ENCODE peak calls at places on chromosomes 13 and 19, in seven cellular contexts. K is tibial nerve, O is RWPE1, N is epithelial cell of proximal tubule, A is WTC11, W is kidney epithelial cell, D is lower lobe of right lung. G is an unnamed sample.

GRCh38 chr19:23817519-23817918 is 58.8 kb upstream of the ZNF681 start:
- DNase-seq in D (no peak), W (no peak), A (peak; percentile 53), O (no peak), N (no peak), K (no peak), G (no peak)

GRCh38 chr13:108728370-108728769 is 99.0 kb downstream of the MYO16 start:
- DNase-seq in D (no peak), K (no peak), N (no peak), A (peak; percentile 57), W (no peak), O (no peak), G (no peak)

GRCh38 chr19:3193256-3194062 is 7.7 kb downstream of the NCLN start:
- DNase-seq in O (no peak), N (no peak), A (no peak), K (no peak), D (no peak), W (no peak), G (no peak)

GRCh38 chr19:3969435-3970312 is 1.2 kb downstream of the DAPK3 start:
- DNase-seq in K (no peak), D (no peak), A (peak; percentile 40), O (peak; percentile 75), N (no peak), W (peak; percentile 76), G (no peak)

GRCh38 chr19:33397536-33398360 is 24.2 kb downstream of the CEBPG start:
- DNase-seq in W (no peak), D (peak; percentile 34), A (peak; percentile 52), K (peak; percentile 8), N (no peak), O (no peak), G (no peak)

GRCh38 chr13:99380921-99381645 is 73.9 kb upstream of the GPR183 start:
- DNase-seq in K (no peak), D (no peak), N (no peak), W (no peak), O (no peak), A (no peak), G (no peak)

GRCh38 chr19:46441775-46442332 is 13.1 kb upstream of the PNMA8C start:
- DNase-seq in D (no peak), O (no peak), W (no peak), A (no peak), K (no peak), N (no peak), G (no peak)

GRCh38 chr19:16373539-16373938 is 48.9 kb downstream of the KLF2 start:
- DNase-seq in W (no peak), O (no peak), D (no peak), K (peak; percentile 61), N (no peak), A (no peak), G (peak; percentile 21)

GRCh38 chr19:4267901-4268815 is 10.9 kb upstream of the SHD start:
- DNase-seq in O (no peak), A (no peak), W (no peak), N (no peak), D (no peak), K (no peak), G (no peak)

GRCh38 chr19:42455621-42456081 is 12.9 kb upstream of the CXCL17 start:
- DNase-seq in O (peak; percentile 89), A (no peak), N (no peak), D (no peak), W (peak; percentile 41), K (no peak), G (no peak)

GRCh38 chr19:21269813-21270212 is 59.4 kb downstream of the ZNF708 start:
- DNase-seq in A (no peak), O (no peak), D (no peak), W (no peak), N (no peak), K (no peak), G (no peak)

GRCh38 chr13:39401091-39401647 is 201.8 kb downstream of the LHFPL6 start:
- DNase-seq in O (no peak), K (no peak), D (no peak), A (no peak), W (no peak), N (no peak), G (no peak)

GRCh38 chr13:25874907-25875306 is 176.9 kb downstream of the SHISA2 start:
- DNase-seq in N (no peak), A (no peak), D (no peak), W (no peak), O (no peak), K (no peak), G (no peak)

GRCh38 chr13:86446311-86446710 is 647.1 kb upstream of the SLITRK6 start:
- DNase-seq in O (no peak), A (peak; percentile 38), K (no peak), D (no peak), N (no peak), W (no peak), G (no peak)

GRCh38 chr13:112702983-112703379 is 13.1 kb downstream of the ATP11A start:
- DNase-seq in D (no peak), O (no peak), W (no peak), A (peak; percentile 9), K (no peak), N (no peak), G (no peak)

GRCh38 chr19:15025237-15025636 is 24.0 kb upstream of the CASP14 start:
- DNase-seq in W (no peak), K (no peak), O (peak; percentile 36), N (no peak), A (peak; percentile 27), D (no peak), G (no peak)

GRCh38 chr19:42280761-42281174 is 11.7 kb downstream of the CIC start:
- DNase-seq in N (no peak), O (peak; percentile 59), W (no peak), K (no peak), A (no peak), D (no peak), G (no peak)

GRCh38 chr13:23289917-23290357 is 109.2 kb downstream of the SGCG start:
- DNase-seq in O (peak; percentile 63), A (no peak), W (no peak), K (no peak), D (no peak), N (no peak), G (peak; percentile 3)

GRCh38 chr19:31438401-31439269 is 89.4 kb upstream of the TSHZ3 start:
- DNase-seq in O (no peak), W (no peak), D (no peak), A (no peak), N (no peak), K (no peak), G (no peak)

GRCh38 chr13:32902898-32903297 is 113.3 kb upstream of the KL start:
- DNase-seq in D (peak; percentile 51), A (peak; percentile 38), O (no peak), W (no peak), N (no peak), K (peak; percentile 69), G (no peak)

DNA sequence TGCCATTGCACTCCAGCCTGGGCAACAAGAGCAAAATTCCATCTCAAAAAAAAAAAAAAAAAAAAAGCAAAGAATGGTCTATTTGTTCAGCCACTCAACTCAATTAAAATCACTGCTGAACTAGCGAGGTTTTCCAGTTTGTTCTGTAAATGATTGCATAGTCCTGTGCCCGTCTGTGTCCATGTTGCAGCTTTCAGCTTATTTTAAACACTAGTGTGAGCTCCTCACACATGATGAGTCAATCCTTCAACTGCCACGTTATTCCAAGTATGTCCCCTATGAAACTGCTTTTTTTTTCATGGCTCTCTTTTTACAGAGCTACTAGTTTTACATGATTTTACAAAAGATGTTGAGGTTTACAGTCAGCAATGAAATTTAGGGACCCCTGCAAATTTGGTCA is 12.2 kb downstream of the SUGP2 start:
- DNase-seq in A (no peak), K (no peak), O (no peak), W (peak; percentile 50), N (no peak), D (no peak), G (no peak)
- TF ChIP-seq CTCF in A (no peak), K (no peak), O (no peak), W (no peak), N (no peak), D (no peak), G (no peak)

GRCh38 chr13:78487707-78488106 is 115.6 kb downstream of the POU4F1 start:
- DNase-seq in A (no peak), O (no peak), K (no peak), D (no peak), N (no peak), W (no peak), G (no peak)
- TF ChIP-seq CTCF in A (no peak), O (no peak), K (no peak), D (no peak), N (no peak), W (no peak), G (no peak)

GRCh38 chr13:64154514-64154913 is 2738.9 kb upstream of the PCDH20 start:
- DNase-seq in D (no peak), N (no peak), O (no peak), A (no peak), W (no peak), K (no peak), G (peak; percentile 1)
- TF ChIP-seq CTCF in D (no peak), N (peak; percentile 18), O (peak; percentile 19), A (no peak), W (peak; percentile 27), K (no peak), G (no peak)

GRCh38 chr13:102090532-102090931 is 311.3 kb downstream of the FGF14 start:
- DNase-seq in A (no peak), N (no peak), D (no peak), O (no peak), K (no peak), W (no peak), G (no peak)

GRCh38 chr13:102089177-102089576 is 312.7 kb downstream of the FGF14 start:
- DNase-seq in N (no peak), K (no peak), W (no peak), O (no peak), D (no peak), A (no peak), G (no peak)

GRCh38 chr13:102089722-102090121 is 312.1 kb downstream of the FGF14 start:
- DNase-seq in D (no peak), K (no peak), O (no peak), A (no peak), N (no peak), W (no peak), G (no peak)

GRCh38 chr13:102091231-102091630 is 310.6 kb downstream of the FGF14 start:
- DNase-seq in K (no peak), A (peak; percentile 61), W (no peak), D (no peak), O (peak; percentile 4), N (no peak), G (no peak)
- TF ChIP-seq CTCF in K (no peak), A (no peak), W (peak; percentile 32), D (no peak), O (no peak), N (peak; percentile 42), G (no peak)

GRCh38 chr13:27199691-27200090 is 28.1 kb upstream of the USP12 start:
- DNase-seq in A (no peak), N (no peak), D (no peak), K (no peak), O (no peak), W (no peak), G (no peak)

GRCh38 chr13:27201661-27202060 is 30.1 kb upstream of the USP12 start:
- DNase-seq in W (peak; percentile 61), K (no peak), N (peak; percentile 51), O (no peak), D (no peak), A (no peak), G (no peak)

GRCh38 chr13:27203186-27203585 is 31.6 kb upstream of the USP12 start:
- DNase-seq in W (no peak), D (no peak), O (no peak), A (no peak), N (no peak), K (no peak), G (no peak)

GRCh38 chr13:27200413-27201066 is 28.9 kb upstream of the USP12 start:
- DNase-seq in A (no peak), O (no peak), D (no peak), K (no peak), N (no peak), W (no peak), G (no peak)

GRCh38 chr13:27203854-27204253 is 32.2 kb upstream of the USP12 start:
- DNase-seq in D (no peak), K (no peak), A (no peak), W (no peak), N (no peak), O (no peak), G (no peak)
- TF ChIP-seq CTCF in D (no peak), K (no peak), A (no peak), W (peak; percentile 19), N (peak; percentile 42), O (no peak), G (no peak)

G was measured in HFF-Myc.